ENCODE peak calls at places on chromosomes 6 and 20, in nine cellular contexts. One of them, this sample, is unnamed.

GRCh38 chr6:45438849-45439406 is 61.2 kb upstream of the SUPT3H start:
- DNase-seq in kidney: no peak
- DNase-seq in GM23248: peak; percentile 87
- DNase-seq in fibroblast of lung: peak; percentile 88
- DNase-seq in small intestine: no peak
- DNase-seq in lung: no peak
- DNase-seq in lower lobe of right lung: no peak
- DNase-seq in pancreas: no peak
- DNase-seq in breast epithelium: no peak
- DNase-seq in this sample: peak; percentile 68

GRCh38 chr20:58538752-58539151 is 23.6 kb upstream of the APCDD1L start:
- DNase-seq in kidney: no peak
- DNase-seq in GM23248: peak; percentile 72
- DNase-seq in fibroblast of lung: no peak
- DNase-seq in small intestine: no peak
- DNase-seq in lung: no peak
- DNase-seq in lower lobe of right lung: no peak
- DNase-seq in pancreas: no peak
- DNase-seq in breast epithelium: no peak
- DNase-seq in this sample: no peak

GRCh38 chr6:154623391-154623790 is 109.8 kb upstream of the SCAF8 start:
- DNase-seq in kidney: no peak
- DNase-seq in GM23248: no peak
- DNase-seq in fibroblast of lung: no peak
- DNase-seq in small intestine: no peak
- DNase-seq in lung: no peak
- DNase-seq in lower lobe of right lung: no peak
- DNase-seq in pancreas: no peak
- DNase-seq in breast epithelium: no peak
- DNase-seq in this sample: no peak

GRCh38 chr6:41672016-41672415 is 33.7 kb downstream of the MDFI start:
- DNase-seq in kidney: peak; percentile 32
- DNase-seq in GM23248: no peak
- DNase-seq in fibroblast of lung: no peak
- DNase-seq in small intestine: no peak
- DNase-seq in lung: no peak
- DNase-seq in lower lobe of right lung: peak; percentile 11
- DNase-seq in pancreas: no peak
- DNase-seq in breast epithelium: no peak
- DNase-seq in this sample: no peak

GRCh38 chr6:113873043-113873667 is 16.0 kb downstream of the MARCKS start:
- DNase-seq in kidney: peak; percentile 69
- DNase-seq in GM23248: no peak
- DNase-seq in fibroblast of lung: no peak
- DNase-seq in small intestine: peak; percentile 94
- DNase-seq in lung: peak; percentile 40
- DNase-seq in lower lobe of right lung: peak; percentile 66
- DNase-seq in pancreas: peak; percentile 60
- DNase-seq in breast epithelium: no peak
- DNase-seq in this sample: peak; percentile 71

GRCh38 chr6:20402181-20403079 is 751 bp downstream of the E2F3 start:
- DNase-seq in kidney: peak; percentile 86
- DNase-seq in GM23248: peak; percentile 65
- DNase-seq in fibroblast of lung: peak; percentile 21
- DNase-seq in small intestine: peak; percentile 52
- DNase-seq in lung: peak; percentile 40
- DNase-seq in lower lobe of right lung: peak; percentile 59
- DNase-seq in pancreas: peak; percentile 46
- DNase-seq in breast epithelium: no peak
- DNase-seq in this sample: peak; percentile 81

GRCh38 chr6:136411453-136412354 is 122.1 kb upstream of the BCLAF1 start:
- DNase-seq in kidney: no peak
- DNase-seq in GM23248: no peak
- DNase-seq in fibroblast of lung: no peak
- DNase-seq in small intestine: peak; percentile 58
- DNase-seq in lung: no peak
- DNase-seq in lower lobe of right lung: no peak
- DNase-seq in pancreas: no peak
- DNase-seq in breast epithelium: no peak
- DNase-seq in this sample: no peak

GRCh38 chr20:3080939-3081388 is 3.6 kb downstream of the AVP start:
- DNase-seq in kidney: no peak
- DNase-seq in GM23248: peak; percentile 64
- DNase-seq in fibroblast of lung: peak; percentile 76
- DNase-seq in small intestine: peak; percentile 29
- DNase-seq in lung: no peak
- DNase-seq in lower lobe of right lung: no peak
- DNase-seq in pancreas: no peak
- DNase-seq in breast epithelium: no peak
- DNase-seq in this sample: no peak

GRCh38 chr20:23340524-23340923 is 10.1 kb upstream of the NXT1 start:
- DNase-seq in kidney: peak; percentile 74
- DNase-seq in GM23248: peak; percentile 76
- DNase-seq in fibroblast of lung: peak; percentile 83
- DNase-seq in small intestine: peak; percentile 24
- DNase-seq in lung: peak; percentile 56
- DNase-seq in lower lobe of right lung: no peak
- DNase-seq in pancreas: no peak
- DNase-seq in breast epithelium: peak; percentile 32
- DNase-seq in this sample: peak; percentile 75

GRCh38 chr20:51923611-51924010 is 121.3 kb upstream of the SALL4 start:
- DNase-seq in kidney: no peak
- DNase-seq in GM23248: no peak
- DNase-seq in fibroblast of lung: no peak
- DNase-seq in small intestine: no peak
- DNase-seq in lung: no peak
- DNase-seq in lower lobe of right lung: no peak
- DNase-seq in pancreas: no peak
- DNase-seq in breast epithelium: no peak
- DNase-seq in this sample: no peak

GRCh38 chr6:46781478-46782378 is 11.5 kb upstream of the MEP1A start:
- DNase-seq in kidney: no peak
- DNase-seq in GM23248: peak; percentile 77
- DNase-seq in fibroblast of lung: peak; percentile 74
- DNase-seq in small intestine: peak; percentile 71
- DNase-seq in lung: peak; percentile 47
- DNase-seq in lower lobe of right lung: no peak
- DNase-seq in pancreas: peak; percentile 53
- DNase-seq in breast epithelium: no peak
- DNase-seq in this sample: peak; percentile 29

GRCh38 chr6:16064687-16065086 is 64.2 kb upstream of the MYLIP start:
- DNase-seq in kidney: no peak
- DNase-seq in GM23248: no peak
- DNase-seq in fibroblast of lung: no peak
- DNase-seq in small intestine: no peak
- DNase-seq in lung: no peak
- DNase-seq in lower lobe of right lung: no peak
- DNase-seq in pancreas: no peak
- DNase-seq in breast epithelium: no peak
- DNase-seq in this sample: no peak

GRCh38 chr20:63133481-63134091 is 82.3 kb downstream of the YTHDF1 start:
- DNase-seq in kidney: peak; percentile 52
- DNase-seq in GM23248: no peak
- DNase-seq in fibroblast of lung: no peak
- DNase-seq in small intestine: no peak
- DNase-seq in lung: no peak
- DNase-seq in lower lobe of right lung: peak; percentile 19
- DNase-seq in pancreas: no peak
- DNase-seq in breast epithelium: no peak
- DNase-seq in this sample: no peak

GRCh38 chr6:42075159-42075838 is 25.0 kb downstream of the TAF8 start:
- DNase-seq in kidney: peak; percentile 91
- DNase-seq in GM23248: peak; percentile 78
- DNase-seq in fibroblast of lung: peak; percentile 80
- DNase-seq in small intestine: peak; percentile 83
- DNase-seq in lung: peak; percentile 89
- DNase-seq in lower lobe of right lung: peak; percentile 84
- DNase-seq in pancreas: peak; percentile 66
- DNase-seq in breast epithelium: peak; percentile 81
- DNase-seq in this sample: peak; percentile 49

GRCh38 chr6:96990462-96990861 is 65.9 kb downstream of the KLHL32 start:
- DNase-seq in kidney: no peak
- DNase-seq in GM23248: no peak
- DNase-seq in fibroblast of lung: no peak
- DNase-seq in small intestine: no peak
- DNase-seq in lung: no peak
- DNase-seq in lower lobe of right lung: no peak
- DNase-seq in pancreas: no peak
- DNase-seq in breast epithelium: no peak
- DNase-seq in this sample: no peak

GRCh38 chr6:12504325-12504966 is 212.1 kb upstream of the PHACTR1 start:
- DNase-seq in kidney: no peak
- DNase-seq in GM23248: peak; percentile 50
- DNase-seq in fibroblast of lung: no peak
- DNase-seq in small intestine: peak; percentile 43
- DNase-seq in lung: no peak
- DNase-seq in lower lobe of right lung: no peak
- DNase-seq in pancreas: peak; percentile 30
- DNase-seq in breast epithelium: no peak
- DNase-seq in this sample: peak; percentile 5

GRCh38 chr6:37517411-37517812 is 17.7 kb upstream of the CCDC167 start:
- DNase-seq in kidney: no peak
- DNase-seq in GM23248: peak; percentile 61
- DNase-seq in fibroblast of lung: peak; percentile 26
- DNase-seq in small intestine: peak; percentile 54
- DNase-seq in lung: no peak
- DNase-seq in lower lobe of right lung: no peak
- DNase-seq in pancreas: no peak
- DNase-seq in breast epithelium: peak; percentile 57
- DNase-seq in this sample: peak; percentile 80

GRCh38 chr6:37520926-37521325 is 21.2 kb upstream of the CCDC167 start:
- DNase-seq in kidney: no peak
- DNase-seq in GM23248: no peak
- DNase-seq in fibroblast of lung: no peak
- DNase-seq in small intestine: no peak
- DNase-seq in lung: no peak
- DNase-seq in lower lobe of right lung: no peak
- DNase-seq in pancreas: no peak
- DNase-seq in breast epithelium: no peak
- DNase-seq in this sample: peak; percentile 53

GRCh38 chr6:37521674-37522073 is 22.0 kb upstream of the CCDC167 start:
- DNase-seq in kidney: no peak
- DNase-seq in GM23248: no peak
- DNase-seq in fibroblast of lung: no peak
- DNase-seq in small intestine: no peak
- DNase-seq in lung: no peak
- DNase-seq in lower lobe of right lung: no peak
- DNase-seq in pancreas: no peak
- DNase-seq in breast epithelium: no peak
- DNase-seq in this sample: no peak

GRCh38 chr6:37518116-37518515 is 18.4 kb upstream of the CCDC167 start:
- DNase-seq in kidney: no peak
- DNase-seq in GM23248: no peak
- DNase-seq in fibroblast of lung: no peak
- DNase-seq in small intestine: no peak
- DNase-seq in lung: no peak
- DNase-seq in lower lobe of right lung: no peak
- DNase-seq in pancreas: no peak
- DNase-seq in breast epithelium: no peak
- DNase-seq in this sample: no peak

GRCh38 chr6:37519461-37519860 is 19.8 kb upstream of the CCDC167 start:
- DNase-seq in kidney: no peak
- DNase-seq in GM23248: no peak
- DNase-seq in fibroblast of lung: no peak
- DNase-seq in small intestine: no peak
- DNase-seq in lung: no peak
- DNase-seq in lower lobe of right lung: no peak
- DNase-seq in pancreas: no peak
- DNase-seq in breast epithelium: no peak
- DNase-seq in this sample: no peak
- H3K4me1 ChIP-seq in kidney: peaks cover 8% of the 10 kb centered on the region
- H3K4me1 ChIP-seq in GM23248: no peaks in the 10 kb centered on the region
- H3K4me1 ChIP-seq in fibroblast of lung: peaks cover 5% of the 10 kb centered on the region
- H3K4me1 ChIP-seq in small intestine: peaks cover 4% of the 10 kb centered on the region
- H3K4me1 ChIP-seq in lung: no peaks in the 10 kb centered on the region
- H3K4me1 ChIP-seq in lower lobe of right lung: peaks cover 8% of the 10 kb centered on the region
- H3K4me1 ChIP-seq in pancreas: no peaks in the 10 kb centered on the region
- H3K4me1 ChIP-seq in breast epithelium: peaks cover 21% of the 10 kb centered on the region
- H3K4me1 ChIP-seq in this sample: peaks cover 47% of the 10 kb centered on the region

DNA sequence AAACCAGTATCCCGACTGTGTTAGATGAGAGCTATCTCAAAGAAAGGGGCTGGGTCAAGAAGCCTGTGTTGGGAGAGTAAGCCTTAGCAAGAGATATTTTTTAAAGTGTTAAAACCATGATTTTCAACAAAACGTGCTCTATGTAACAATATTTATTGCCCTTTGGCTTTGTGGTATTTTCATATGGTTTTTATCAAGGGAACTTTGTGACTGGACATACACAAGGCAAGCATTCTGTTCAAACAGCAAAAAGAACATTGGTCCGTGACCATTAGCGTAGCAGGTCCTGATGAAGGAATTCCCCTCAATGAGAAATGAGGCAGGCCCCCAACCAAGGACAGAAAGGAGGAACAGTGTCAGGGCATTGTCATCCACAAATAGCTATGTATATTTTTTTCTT is 222.6 kb downstream of the MYLK4 start:
- DNase-seq in kidney: no peak
- DNase-seq in GM23248: no peak
- DNase-seq in fibroblast of lung: peak; percentile 51
- DNase-seq in small intestine: no peak
- DNase-seq in lung: no peak
- DNase-seq in lower lobe of right lung: no peak
- DNase-seq in pancreas: no peak
- DNase-seq in breast epithelium: no peak
- DNase-seq in this sample: no peak
- H3K36me3 ChIP-seq in kidney: no peaks in the 10 kb centered on the region
- H3K36me3 ChIP-seq in GM23248: no peaks in the 10 kb centered on the region
- H3K36me3 ChIP-seq in fibroblast of lung: no peaks in the 10 kb centered on the region
- H3K36me3 ChIP-seq in small intestine: no peaks in the 10 kb centered on the region
- H3K36me3 ChIP-seq in lung: no peaks in the 10 kb centered on the region
- H3K36me3 ChIP-seq in lower lobe of right lung: no peaks in the 10 kb centered on the region
- H3K36me3 ChIP-seq in pancreas: no peaks in the 10 kb centered on the region
- H3K36me3 ChIP-seq in breast epithelium: no peaks in the 10 kb centered on the region
- H3K36me3 ChIP-seq in this sample: no peaks in the 10 kb centered on the region

GRCh38 chr20:40493551-40493950 is 195.5 kb downstream of the MAFB start:
- DNase-seq in kidney: no peak
- DNase-seq in GM23248: peak; percentile 86
- DNase-seq in fibroblast of lung: no peak
- DNase-seq in small intestine: no peak
- DNase-seq in lung: no peak
- DNase-seq in lower lobe of right lung: no peak
- DNase-seq in pancreas: no peak
- DNase-seq in breast epithelium: no peak
- DNase-seq in this sample: no peak
- H3K4me1 ChIP-seq in kidney: no peaks in the 10 kb centered on the region
- H3K4me1 ChIP-seq in GM23248: peaks cover 34% of the 10 kb centered on the region
- H3K4me1 ChIP-seq in fibroblast of lung: no peaks in the 10 kb centered on the region
- H3K4me1 ChIP-seq in small intestine: no peaks in the 10 kb centered on the region
- H3K4me1 ChIP-seq in lung: no peaks in the 10 kb centered on the region
- H3K4me1 ChIP-seq in lower lobe of right lung: peaks cover 19% of the 10 kb centered on the region
- H3K4me1 ChIP-seq in pancreas: no peaks in the 10 kb centered on the region
- H3K4me1 ChIP-seq in breast epithelium: no peaks in the 10 kb centered on the region
- H3K4me1 ChIP-seq in this sample: no peaks in the 10 kb centered on the region

DNA sequence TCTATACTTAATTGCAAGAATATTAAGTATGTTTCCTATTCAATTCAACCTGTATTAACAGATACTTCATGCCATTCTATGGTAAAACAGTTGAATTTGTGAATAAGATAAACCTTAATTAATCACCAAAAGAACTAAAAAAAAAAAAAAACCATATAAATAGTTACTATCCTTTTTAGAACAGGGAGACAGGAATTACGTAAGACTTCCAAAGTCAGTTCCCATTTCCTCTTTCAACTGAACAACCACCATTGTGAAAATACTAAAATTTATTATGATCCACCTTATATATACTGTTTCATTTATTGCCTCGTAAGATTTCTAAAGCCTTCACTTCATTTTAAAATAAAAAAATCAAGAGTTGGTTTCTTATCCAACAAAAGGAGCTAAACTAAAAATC is 9.4 kb downstream of the CCNC start:
- DNase-seq in kidney: no peak
- DNase-seq in GM23248: no peak
- DNase-seq in fibroblast of lung: no peak
- DNase-seq in small intestine: no peak
- DNase-seq in lung: no peak
- DNase-seq in lower lobe of right lung: no peak
- DNase-seq in pancreas: no peak
- DNase-seq in breast epithelium: no peak
- DNase-seq in this sample: no peak
- H3K36me3 ChIP-seq in kidney: peaks cover 30% of the 10 kb centered on the region
- H3K36me3 ChIP-seq in GM23248: peaks cover 33% of the 10 kb centered on the region
- H3K36me3 ChIP-seq in fibroblast of lung: peaks cover 3% of the 10 kb centered on the region
- H3K36me3 ChIP-seq in small intestine: peaks cover 2% of the 10 kb centered on the region
- H3K36me3 ChIP-seq in lung: peaks cover 15% of the 10 kb centered on the region
- H3K36me3 ChIP-seq in lower lobe of right lung: peaks cover 55% of the 10 kb centered on the region
- H3K36me3 ChIP-seq in pancreas: no peaks in the 10 kb centered on the region
- H3K36me3 ChIP-seq in breast epithelium: no peaks in the 10 kb centered on the region
- H3K36me3 ChIP-seq in this sample: peaks cover 71% of the 10 kb centered on the region

This sample was measured in DND-41.